ENCODE peak calls at places on chromosome 9, in six cellular contexts. N is HFFc6, B is PC-9, X is endothelial cell, Z is K562, O is neural crest cell. I is an unnamed sample.

GRCh38 chr9:75483636-75484035 is 395.3 kb downstream of the OSTF1 start:
- DNase-seq in N (no peak), B (no peak), X (no peak), Z (no peak), O (no peak), I (no peak)

GRCh38 chr9:129406278-129407225 is 214.3 kb downstream of the C9orf50 start:
- DNase-seq in N (no peak), B (peak), X (no peak), Z (peak), O (no peak), I (peak)

GRCh38 chr9:134386951-134387831 is 60.9 kb downstream of the RXRA start:
- DNase-seq in N (no peak), B (no peak), X (no peak), Z (no peak), O (no peak), I (no peak)

GRCh38 chr9:109555215-109555614 is 57.1 kb upstream of the PTPN3 start:
- DNase-seq in N (no peak), B (no peak), X (no peak), Z (no peak), O (no peak), I (no peak)

GRCh38 chr9:37801287-37801850 is 772 bp downstream of the DCAF10 start:
- DNase-seq in N (peak), B (no peak), X (peak), Z (peak), O (no peak), I (peak)

GRCh38 chr9:93119703-93119952 is 14.4 kb downstream of the NINJ1 start:
- DNase-seq in N (no peak), B (no peak), X (no peak), Z (no peak), O (no peak), I (no peak)

GRCh38 chr9:33287087-33287490 is 3.2 kb upstream of the NFX1 start:
- DNase-seq in N (peak), B (peak), X (peak), Z (peak), O (peak), I (no peak)

GRCh38 chr9:75588808-75589207 is 301.7 kb upstream of the PCSK5 start:
- DNase-seq in N (no peak), B (no peak), X (no peak), Z (no peak), O (no peak), I (no peak)

GRCh38 chr9:76741524-76741923 is 22.7 kb upstream of the PCA3 start:
- DNase-seq in N (no peak), B (no peak), X (no peak), Z (no peak), O (no peak), I (no peak)

GRCh38 chr9:34540826-34541225 is 18.0 kb upstream of the ENHO start:
- DNase-seq in N (peak), B (no peak), X (no peak), Z (no peak), O (no peak), I (no peak)

GRCh38 chr9:35938474-35939145 is 19.3 kb downstream of the OR2S2 start:
- DNase-seq in N (no peak), B (no peak), X (no peak), Z (no peak), O (no peak), I (no peak)

GRCh38 chr9:83219154-83219923 is 156.4 kb upstream of the RASEF start:
- DNase-seq in N (peak), B (peak), X (peak), Z (peak), O (peak), I (peak)

GRCh38 chr9:125467341-125467740 is 205.7 kb downstream of the GAPVD1 start:
- DNase-seq in N (no peak), B (no peak), X (no peak), Z (no peak), O (no peak), I (no peak)

GRCh38 chr9:91945277-91946074 is 4.6 kb downstream of the ROR2 start:
- DNase-seq in N (no peak), B (no peak), X (no peak), Z (peak), O (no peak), I (no peak)

GRCh38 chr9:118594428-118594827 is 774.8 kb downstream of the BRINP1 start:
- DNase-seq in N (no peak), B (no peak), X (no peak), Z (no peak), O (no peak), I (no peak)

GRCh38 chr9:124011460-124012301 is at the start of gene LHX2:
- DNase-seq in N (peak), B (peak), X (peak), Z (peak), O (peak), I (peak)

GRCh38 chr9:83569326-83569725 is 31.1 kb upstream of the FRMD3 start:
- DNase-seq in N (no peak), B (no peak), X (no peak), Z (no peak), O (no peak), I (no peak)

GRCh38 chr9:128636556-128637530 is 19.8 kb downstream of the DYNC2I2 start:
- DNase-seq in N (no peak), B (peak), X (no peak), Z (no peak), O (no peak), I (no peak)

GRCh38 chr9:110256392-110257096 is at the start of gene TXN:
- DNase-seq in N (peak), B (peak), X (peak), Z (peak), O (peak), I (peak)

GRCh38 chr9:4854191-4854590 is 61.4 kb downstream of the RCL1 start:
- DNase-seq in N (no peak), B (no peak), X (no peak), Z (no peak), O (no peak), I (no peak)

GRCh38 chr9:4844439-4844838 is 51.7 kb downstream of the RCL1 start:
- DNase-seq in N (no peak), B (no peak), X (peak), Z (no peak), O (no peak), I (no peak)

GRCh38 chr9:4852419-4852818 is 59.7 kb downstream of the RCL1 start:
- DNase-seq in N (no peak), B (no peak), X (no peak), Z (peak), O (no peak), I (no peak)

GRCh38 chr9:4850611-4851010 is 57.9 kb downstream of the RCL1 start:
- DNase-seq in N (no peak), B (no peak), X (no peak), Z (peak), O (no peak), I (no peak)

DNA sequence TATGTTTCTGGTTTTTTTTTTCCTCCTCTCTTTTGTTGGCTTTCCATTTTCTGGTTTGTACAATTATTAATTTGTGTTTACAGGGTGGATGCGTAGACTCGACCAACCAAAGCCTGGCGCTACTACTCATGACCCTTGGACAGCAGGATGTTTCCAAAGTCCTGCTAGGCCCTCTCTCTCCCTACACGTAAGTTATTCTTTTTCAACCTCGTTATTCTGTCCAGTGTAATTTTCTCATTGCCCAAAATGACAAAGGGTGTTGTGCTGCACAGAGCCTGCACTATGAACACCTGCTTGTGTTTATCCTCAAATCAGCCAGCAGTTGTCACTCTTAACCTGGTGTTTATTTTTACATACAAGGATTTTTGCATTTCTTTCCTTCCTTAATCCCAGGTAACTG is 56.6 kb downstream of the RCL1 start:
- DNase-seq in N (no peak), B (no peak), X (no peak), Z (no peak), O (no peak), I (no peak)
- TF ChIP-seq CTCF in N (no peak), B (no peak), X (no peak), Z (no peak), O (no peak), I (no peak)

GRCh38 chr9:6827370-6827949 is 69.7 kb downstream of the KDM4C start:
- DNase-seq in N (peak), B (no peak), X (peak), Z (peak), O (peak), I (no peak)
- TF ChIP-seq CTCF in N (peak), B (peak), X (peak), Z (no peak), O (peak), I (peak)

GRCh38 chr9:71740199-71740598 is 28.1 kb downstream of the CEMIP2 start:
- DNase-seq in N (no peak), B (no peak), X (no peak), Z (no peak), O (no peak), I (no peak)
- TF ChIP-seq CTCF in N (no peak), B (no peak), X (no peak), Z (no peak), O (no peak), I (no peak)

GRCh38 chr9:133347985-133348762 is at the start of the genes MED22 and RPL7A:
- DNase-seq in N (peak), B (peak), X (peak), Z (peak), O (peak), I (peak)
- TF ChIP-seq CTCF in N (no peak), B (peak), X (no peak), Z (no peak), O (no peak), I (no peak)

DNA sequence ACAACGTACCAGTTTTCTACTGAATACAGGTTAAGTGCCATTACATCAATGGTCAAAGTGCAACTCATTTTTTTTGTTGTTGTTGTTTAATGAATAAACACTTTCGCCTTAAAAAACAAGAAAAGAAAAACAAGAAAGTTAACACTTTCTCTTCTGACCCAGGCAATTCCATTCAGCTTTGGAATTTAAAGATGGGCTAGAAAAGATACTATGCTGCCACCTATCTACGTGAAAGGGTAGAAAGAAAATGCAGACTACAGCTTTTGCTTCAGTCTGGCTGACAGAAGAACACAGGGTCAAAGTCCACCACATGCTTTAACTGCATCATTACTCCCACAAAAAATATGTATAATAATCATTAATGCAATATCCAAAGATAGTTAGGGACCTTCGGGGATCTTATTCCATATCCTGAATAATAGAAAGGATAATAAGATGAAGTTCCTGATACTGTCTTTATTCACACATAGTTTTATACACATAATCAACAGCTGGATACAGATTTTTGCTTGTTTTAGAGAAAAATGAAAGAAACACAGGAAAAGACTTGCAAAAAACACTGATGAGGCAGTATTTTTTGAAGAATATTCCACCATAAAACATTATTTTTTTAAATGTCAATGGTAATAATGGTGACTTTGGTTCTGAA is 40.4 kb downstream of the ZDHHC21 start:
- DNase-seq in N (peak), B (no peak), X (no peak), Z (peak), O (no peak), I (no peak)
- TF ChIP-seq CTCF in N (peak), B (peak), X (peak), Z (peak), O (peak), I (peak)

GRCh38 chr9:96078866-96079505 is 203.5 kb downstream of the ERCC6L2 start:
- DNase-seq in N (no peak), B (no peak), X (no peak), Z (no peak), O (no peak), I (no peak)
- TF ChIP-seq CTCF in N (peak), B (no peak), X (no peak), Z (no peak), O (no peak), I (no peak)

GRCh38 chr9:121744002-121744686 is 92.7 kb downstream of the DAB2IP start:
- DNase-seq in N (peak), B (peak), X (no peak), Z (peak), O (no peak), I (peak)
- TF ChIP-seq CTCF in N (peak), B (peak), X (no peak), Z (peak), O (peak), I (peak)

GRCh38 chr9:94166237-94167054 is 82.2 kb downstream of the PTPDC1 start:
- DNase-seq in N (peak), B (peak), X (peak), Z (peak), O (peak), I (peak)
- TF ChIP-seq CTCF in N (no peak), B (no peak), X (no peak), Z (peak), O (peak), I (peak)

DNA sequence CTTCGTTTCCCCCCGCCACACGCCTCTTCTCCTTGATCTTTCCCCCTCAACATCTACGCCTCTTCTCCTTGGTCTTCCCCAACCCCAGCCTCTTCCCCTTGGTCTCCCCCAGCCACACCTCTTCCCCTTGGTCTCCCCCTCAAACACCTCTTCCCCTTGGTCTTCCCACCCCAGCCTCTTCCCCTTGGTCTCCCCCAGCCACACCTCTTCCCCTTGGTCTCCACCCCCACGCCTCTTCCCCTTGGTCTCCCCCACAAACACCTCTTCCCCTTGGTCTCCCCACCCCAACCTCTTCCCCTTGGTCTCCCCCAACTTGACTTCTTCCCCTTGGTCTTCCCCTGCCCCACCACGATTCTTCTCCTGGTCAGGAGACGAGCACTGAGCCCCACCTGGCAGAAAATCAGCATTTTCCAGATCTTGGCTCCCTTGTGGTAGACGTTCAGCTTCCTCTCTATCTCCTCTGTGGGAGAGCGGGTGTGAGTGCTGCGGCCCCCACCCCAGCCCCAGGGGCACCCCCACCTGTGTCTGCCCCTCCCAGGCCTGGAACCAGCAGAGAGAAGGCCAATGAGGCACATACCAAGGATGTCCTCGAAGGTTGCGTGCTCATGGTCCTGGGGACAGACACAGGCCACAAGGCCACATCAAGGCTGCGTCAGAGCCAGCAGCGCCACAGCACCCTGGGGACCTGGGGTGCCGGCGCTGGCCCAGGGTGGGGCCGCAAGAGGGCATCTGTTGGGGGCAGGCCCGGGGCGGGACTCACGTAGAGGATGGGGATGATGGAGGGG is 7.0 kb downstream of the NSMF start:
- DNase-seq in N (no peak), B (no peak), X (no peak), Z (no peak), O (no peak), I (no peak)
- TF ChIP-seq CTCF in N (no peak), B (no peak), X (no peak), Z (no peak), O (no peak), I (no peak)